ENCODE peak calls at places on chromosomes 2 and 18, in seven cellular contexts. One of them, this sample, is unnamed.

GRCh38 chr2:112644933-112645395 is 775 bp upstream of the SLC20A1 start:
- DNase-seq in fibroblast of pulmonary artery: no peak
- DNase-seq in right cardiac atrium: no peak
- DNase-seq in Peyer's patch: no peak
- DNase-seq in neural progenitor cell: no peak
- DNase-seq in skeletal muscle cell: no peak
- DNase-seq in retinal pigment epithelial cell: no peak
- DNase-seq in this sample: no peak

GRCh38 chr18:32383040-32383819 is 87.5 kb downstream of the GAREM1 start:
- DNase-seq in neural progenitor cell: no peak
- DNase-seq in fibroblast of pulmonary artery: peak; percentile 96
- DNase-seq in right cardiac atrium: no peak
- DNase-seq in retinal pigment epithelial cell: peak; percentile 70
- DNase-seq in Peyer's patch: no peak
- DNase-seq in skeletal muscle cell: peak; percentile 91
- DNase-seq in this sample: no peak

GRCh38 chr2:223674998-223675609 is 72.9 kb upstream of the SCG2 start:
- DNase-seq in retinal pigment epithelial cell: peak; percentile 38
- DNase-seq in Peyer's patch: no peak
- DNase-seq in skeletal muscle cell: no peak
- DNase-seq in neural progenitor cell: peak; percentile 19
- DNase-seq in fibroblast of pulmonary artery: peak; percentile 71
- DNase-seq in right cardiac atrium: no peak
- DNase-seq in this sample: no peak

GRCh38 chr2:165294912-165295311 is 55.7 kb downstream of the SCN2A start:
- DNase-seq in Peyer's patch: no peak
- DNase-seq in skeletal muscle cell: no peak
- DNase-seq in right cardiac atrium: no peak
- DNase-seq in neural progenitor cell: no peak
- DNase-seq in retinal pigment epithelial cell: no peak
- DNase-seq in fibroblast of pulmonary artery: no peak
- DNase-seq in this sample: no peak

GRCh38 chr18:10290244-10291240 is 163.9 kb upstream of the APCDD1 start:
- DNase-seq in neural progenitor cell: no peak
- DNase-seq in skeletal muscle cell: no peak
- DNase-seq in fibroblast of pulmonary artery: peak; percentile 8
- DNase-seq in retinal pigment epithelial cell: no peak
- DNase-seq in Peyer's patch: no peak
- DNase-seq in right cardiac atrium: no peak
- DNase-seq in this sample: no peak

GRCh38 chr18:79199691-79200374 is 130.6 kb downstream of the ATP9B start:
- DNase-seq in retinal pigment epithelial cell: no peak
- DNase-seq in fibroblast of pulmonary artery: peak; percentile 46
- DNase-seq in skeletal muscle cell: peak; percentile 4
- DNase-seq in right cardiac atrium: no peak
- DNase-seq in neural progenitor cell: no peak
- DNase-seq in Peyer's patch: no peak
- DNase-seq in this sample: no peak

GRCh38 chr18:48940854-48941531 is 9.8 kb downstream of the SMAD7 start:
- DNase-seq in retinal pigment epithelial cell: no peak
- DNase-seq in fibroblast of pulmonary artery: no peak
- DNase-seq in skeletal muscle cell: no peak
- DNase-seq in Peyer's patch: no peak
- DNase-seq in neural progenitor cell: no peak
- DNase-seq in right cardiac atrium: no peak
- DNase-seq in this sample: no peak

GRCh38 chr18:57833441-57834101 is 30.5 kb upstream of the ATP8B1 start:
- DNase-seq in Peyer's patch: no peak
- DNase-seq in fibroblast of pulmonary artery: peak; percentile 36
- DNase-seq in retinal pigment epithelial cell: no peak
- DNase-seq in skeletal muscle cell: no peak
- DNase-seq in right cardiac atrium: no peak
- DNase-seq in neural progenitor cell: peak; percentile 6
- DNase-seq in this sample: no peak

GRCh38 chr2:241062342-241063092 is 39.6 kb downstream of the MTERF4 start:
- DNase-seq in skeletal muscle cell: no peak
- DNase-seq in retinal pigment epithelial cell: no peak
- DNase-seq in neural progenitor cell: no peak
- DNase-seq in Peyer's patch: peak; percentile 45
- DNase-seq in fibroblast of pulmonary artery: no peak
- DNase-seq in right cardiac atrium: no peak
- DNase-seq in this sample: peak; percentile 47

GRCh38 chr18:400466-400865 is 100.0 kb downstream of the COLEC12 start:
- DNase-seq in retinal pigment epithelial cell: no peak
- DNase-seq in right cardiac atrium: no peak
- DNase-seq in Peyer's patch: no peak
- DNase-seq in skeletal muscle cell: no peak
- DNase-seq in fibroblast of pulmonary artery: peak; percentile 60
- DNase-seq in neural progenitor cell: no peak
- DNase-seq in this sample: no peak

GRCh38 chr2:173286153-173286809 is 68.4 kb upstream of the CDCA7 start:
- DNase-seq in neural progenitor cell: no peak
- DNase-seq in right cardiac atrium: no peak
- DNase-seq in Peyer's patch: no peak
- DNase-seq in skeletal muscle cell: no peak
- DNase-seq in retinal pigment epithelial cell: no peak
- DNase-seq in fibroblast of pulmonary artery: no peak
- DNase-seq in this sample: peak; percentile 39

GRCh38 chr18:31954349-31954748 is 11.4 kb upstream of the TRAPPC8 start:
- DNase-seq in skeletal muscle cell: peak; percentile 46
- DNase-seq in neural progenitor cell: no peak
- DNase-seq in fibroblast of pulmonary artery: peak; percentile 25
- DNase-seq in retinal pigment epithelial cell: no peak
- DNase-seq in Peyer's patch: peak; percentile 70
- DNase-seq in right cardiac atrium: peak; percentile 33
- DNase-seq in this sample: no peak

GRCh38 chr2:199230091-199230490 is 227.6 kb downstream of the SATB2 start:
- DNase-seq in skeletal muscle cell: no peak
- DNase-seq in fibroblast of pulmonary artery: peak; percentile 2
- DNase-seq in neural progenitor cell: no peak
- DNase-seq in Peyer's patch: no peak
- DNase-seq in retinal pigment epithelial cell: no peak
- DNase-seq in right cardiac atrium: no peak
- DNase-seq in this sample: no peak

GRCh38 chr2:237752761-237753165 is 45.8 kb upstream of the RBM44 start:
- DNase-seq in retinal pigment epithelial cell: no peak
- DNase-seq in fibroblast of pulmonary artery: no peak
- DNase-seq in skeletal muscle cell: no peak
- DNase-seq in neural progenitor cell: no peak
- DNase-seq in Peyer's patch: no peak
- DNase-seq in right cardiac atrium: no peak
- DNase-seq in this sample: no peak

GRCh38 chr2:33436083-33436482 is 40.4 kb upstream of the RASGRP3 start:
- DNase-seq in Peyer's patch: no peak
- DNase-seq in retinal pigment epithelial cell: no peak
- DNase-seq in neural progenitor cell: no peak
- DNase-seq in right cardiac atrium: no peak
- DNase-seq in skeletal muscle cell: no peak
- DNase-seq in fibroblast of pulmonary artery: peak; percentile 53
- DNase-seq in this sample: no peak

GRCh38 chr2:175793649-175794048 is 208.4 kb downstream of the LNPK start:
- DNase-seq in fibroblast of pulmonary artery: no peak
- DNase-seq in Peyer's patch: no peak
- DNase-seq in neural progenitor cell: no peak
- DNase-seq in right cardiac atrium: no peak
- DNase-seq in retinal pigment epithelial cell: no peak
- DNase-seq in skeletal muscle cell: no peak
- DNase-seq in this sample: no peak

GRCh38 chr2:95401480-95401879 is 1.0 kb upstream of the FAHD2A start:
- DNase-seq in retinal pigment epithelial cell: no peak
- DNase-seq in neural progenitor cell: no peak
- DNase-seq in Peyer's patch: no peak
- DNase-seq in right cardiac atrium: no peak
- DNase-seq in fibroblast of pulmonary artery: no peak
- DNase-seq in skeletal muscle cell: no peak
- DNase-seq in this sample: peak; percentile 16
- H3K4me3 ChIP-seq in retinal pigment epithelial cell: peak overlapping the region; percentile 96
- H3K4me3 ChIP-seq in neural progenitor cell: peak overlapping the region; percentile 93
- H3K4me3 ChIP-seq in Peyer's patch: peak overlapping the region; percentile 74
- H3K4me3 ChIP-seq in right cardiac atrium: peak overlapping the region; percentile 66
- H3K4me3 ChIP-seq in fibroblast of pulmonary artery: peak overlapping the region; percentile 70
- H3K4me3 ChIP-seq in skeletal muscle cell: peak overlapping the region; percentile 82
- H3K4me3 ChIP-seq in this sample: peak overlapping the region; percentile 95

GRCh38 chr2:8433390-8433789 is 248.5 kb upstream of the ID2 start:
- DNase-seq in skeletal muscle cell: no peak
- DNase-seq in fibroblast of pulmonary artery: no peak
- DNase-seq in Peyer's patch: no peak
- DNase-seq in neural progenitor cell: no peak
- DNase-seq in retinal pigment epithelial cell: no peak
- DNase-seq in right cardiac atrium: no peak
- DNase-seq in this sample: no peak
- H3K4me3 ChIP-seq in skeletal muscle cell: no peak overlapping the region
- H3K4me3 ChIP-seq in fibroblast of pulmonary artery: no peak overlapping the region
- H3K4me3 ChIP-seq in Peyer's patch: no peak overlapping the region
- H3K4me3 ChIP-seq in neural progenitor cell: no peak overlapping the region
- H3K4me3 ChIP-seq in retinal pigment epithelial cell: no peak overlapping the region
- H3K4me3 ChIP-seq in right cardiac atrium: no peak overlapping the region
- H3K4me3 ChIP-seq in this sample: no peak overlapping the region

GRCh38 chr2:3650140-3650944 is 7.7 kb upstream of the ALLC start:
- DNase-seq in neural progenitor cell: no peak
- DNase-seq in retinal pigment epithelial cell: no peak
- DNase-seq in right cardiac atrium: no peak
- DNase-seq in Peyer's patch: peak; percentile 44
- DNase-seq in skeletal muscle cell: no peak
- DNase-seq in fibroblast of pulmonary artery: no peak
- DNase-seq in this sample: peak; percentile 74
- H3K4me3 ChIP-seq in neural progenitor cell: no peak overlapping the region
- H3K4me3 ChIP-seq in retinal pigment epithelial cell: no peak overlapping the region
- H3K4me3 ChIP-seq in right cardiac atrium: no peak overlapping the region
- H3K4me3 ChIP-seq in Peyer's patch: no peak overlapping the region
- H3K4me3 ChIP-seq in skeletal muscle cell: no peak overlapping the region
- H3K4me3 ChIP-seq in fibroblast of pulmonary artery: no peak overlapping the region
- H3K4me3 ChIP-seq in this sample: no peak overlapping the region

GRCh38 chr18:3605562-3606443 is 155.8 kb downstream of the TGIF1 start:
- DNase-seq in right cardiac atrium: no peak
- DNase-seq in skeletal muscle cell: no peak
- DNase-seq in fibroblast of pulmonary artery: peak; percentile 64
- DNase-seq in Peyer's patch: no peak
- DNase-seq in retinal pigment epithelial cell: no peak
- DNase-seq in neural progenitor cell: peak; percentile 19
- DNase-seq in this sample: no peak

GRCh38 chr18:3607309-3608098 is 157.5 kb downstream of the TGIF1 start:
- DNase-seq in fibroblast of pulmonary artery: no peak
- DNase-seq in right cardiac atrium: no peak
- DNase-seq in neural progenitor cell: no peak
- DNase-seq in skeletal muscle cell: no peak
- DNase-seq in retinal pigment epithelial cell: no peak
- DNase-seq in Peyer's patch: no peak
- DNase-seq in this sample: no peak

GRCh38 chr18:3604626-3605408 is 154.8 kb downstream of the TGIF1 start:
- DNase-seq in neural progenitor cell: peak; percentile 39
- DNase-seq in right cardiac atrium: no peak
- DNase-seq in retinal pigment epithelial cell: peak; percentile 84
- DNase-seq in skeletal muscle cell: peak; percentile 95
- DNase-seq in Peyer's patch: no peak
- DNase-seq in fibroblast of pulmonary artery: peak; percentile 99
- DNase-seq in this sample: no peak

GRCh38 chr18:3603460-3604259 is 153.7 kb downstream of the TGIF1 start:
- DNase-seq in skeletal muscle cell: peak; percentile 95
- DNase-seq in Peyer's patch: peak; percentile 63
- DNase-seq in fibroblast of pulmonary artery: peak; percentile 98
- DNase-seq in retinal pigment epithelial cell: peak; percentile 97
- DNase-seq in right cardiac atrium: peak; percentile 38
- DNase-seq in neural progenitor cell: peak; percentile 91
- DNase-seq in this sample: peak; percentile 53

GRCh38 chr18:3604260-3604625 is 154.3 kb downstream of the TGIF1 start:
- DNase-seq in retinal pigment epithelial cell: no peak
- DNase-seq in Peyer's patch: no peak
- DNase-seq in fibroblast of pulmonary artery: no peak
- DNase-seq in right cardiac atrium: no peak
- DNase-seq in skeletal muscle cell: no peak
- DNase-seq in neural progenitor cell: peak; percentile 40
- DNase-seq in this sample: no peak
- H3K4me3 ChIP-seq in retinal pigment epithelial cell: peak overlapping the region; percentile 78
- H3K4me3 ChIP-seq in Peyer's patch: peak overlapping the region; percentile 30
- H3K4me3 ChIP-seq in fibroblast of pulmonary artery: peak overlapping the region; percentile 54
- H3K4me3 ChIP-seq in right cardiac atrium: peak overlapping the region; percentile 74
- H3K4me3 ChIP-seq in skeletal muscle cell: peak overlapping the region; percentile 46
- H3K4me3 ChIP-seq in neural progenitor cell: peak overlapping the region; percentile 52
- H3K4me3 ChIP-seq in this sample: peak overlapping the region; percentile 54

DNA sequence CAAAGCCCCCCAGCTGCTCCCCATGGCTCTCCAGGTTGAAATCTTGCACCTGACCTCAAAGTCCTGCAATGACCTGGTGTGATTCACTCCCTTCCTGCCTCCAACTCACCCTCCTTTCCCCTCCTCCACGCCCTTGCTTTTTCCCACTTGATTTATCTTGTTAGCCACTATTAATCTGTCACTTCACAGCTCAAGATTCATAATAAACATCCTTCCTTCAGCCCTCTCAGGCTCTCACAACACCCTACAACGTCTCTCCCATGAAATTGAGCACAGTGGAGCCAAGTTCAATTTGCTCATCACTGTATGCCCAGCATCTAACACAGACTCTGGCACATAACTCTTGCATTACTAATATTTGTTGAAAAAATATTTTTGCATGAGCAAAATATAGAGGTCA is 85.6 kb upstream of the SLC35G4 start:
- DNase-seq in neural progenitor cell: no peak
- DNase-seq in skeletal muscle cell: no peak
- DNase-seq in right cardiac atrium: no peak
- DNase-seq in retinal pigment epithelial cell: no peak
- DNase-seq in Peyer's patch: no peak
- DNase-seq in fibroblast of pulmonary artery: no peak
- DNase-seq in this sample: no peak
- H3K4me3 ChIP-seq in neural progenitor cell: no peak overlapping the region
- H3K4me3 ChIP-seq in skeletal muscle cell: no peak overlapping the region
- H3K4me3 ChIP-seq in right cardiac atrium: no peak overlapping the region
- H3K4me3 ChIP-seq in retinal pigment epithelial cell: no peak overlapping the region
- H3K4me3 ChIP-seq in Peyer's patch: no peak overlapping the region
- H3K4me3 ChIP-seq in fibroblast of pulmonary artery: no peak overlapping the region
- H3K4me3 ChIP-seq in this sample: no peak overlapping the region